ENCODE peak calls at places on chromosomes 2 and 18, in eight cellular contexts. H is AG09319, R is kidney epithelial cell, G is activated B cell treated with CpG ODN at 0.5 μM for 24 hours, F is astrocyte of the cerebellum, J is A549, O is fibroblast of mammary gland, U is LNCaP clone FGC. Z is an unnamed sample.
A peak's percentile ranks its signal among the peaks of the same experiment; 100 is the strongest.

GRCh38 chr2:28908172-28908571 is 13.7 kb downstream of the WDR43 start:
- DNase-seq in F (no peak), R (no peak), U (no peak), H (no peak), O (no peak), J (no peak), G (no peak), Z (no peak)

GRCh38 chr18:79573921-79574491 is 105.6 kb upstream of the CTDP1 start:
- DNase-seq in O (no peak), J (no peak), U (no peak), G (peak; percentile 2), F (no peak), R (no peak), H (no peak), Z (no peak)

GRCh38 chr2:222547108-222547507 is 108.8 kb downstream of the FARSB start:
- DNase-seq in R (no peak), F (no peak), O (no peak), U (no peak), H (no peak), G (no peak), J (no peak), Z (no peak)

GRCh38 chr2:70852824-70853223 is 17.2 kb upstream of the CD207 start:
- DNase-seq in F (no peak), O (no peak), J (no peak), U (no peak), G (no peak), R (no peak), H (no peak), Z (no peak)

GRCh38 chr2:37415128-37415817 is 70.8 kb downstream of the QPCT start:
- DNase-seq in J (no peak), R (no peak), F (peak; percentile 20), O (peak; percentile 45), G (no peak), H (no peak), U (no peak), Z (no peak)

GRCh38 chr2:175004730-175004979 is 526 bp downstream of the CHN1 start:
- DNase-seq in U (no peak), O (no peak), F (no peak), R (no peak), H (no peak), J (peak; percentile 35), G (no peak), Z (peak; percentile 16)

GRCh38 chr2:127052771-127053691 is 53.9 kb downstream of the BIN1 start:
- DNase-seq in O (no peak), R (no peak), H (no peak), F (no peak), G (no peak), U (no peak), J (no peak), Z (no peak)

GRCh38 chr2:71505086-71505769 is 51.9 kb downstream of the DYSF start:
- DNase-seq in R (no peak), G (no peak), H (no peak), U (no peak), O (no peak), J (no peak), F (no peak), Z (no peak)

GRCh38 chr2:216714412-216714775 is 19.0 kb upstream of the IGFBP5 start:
- DNase-seq in R (peak; percentile 63), H (no peak), F (no peak), O (peak; percentile 19), J (no peak), G (no peak), U (no peak), Z (no peak)

DNA sequence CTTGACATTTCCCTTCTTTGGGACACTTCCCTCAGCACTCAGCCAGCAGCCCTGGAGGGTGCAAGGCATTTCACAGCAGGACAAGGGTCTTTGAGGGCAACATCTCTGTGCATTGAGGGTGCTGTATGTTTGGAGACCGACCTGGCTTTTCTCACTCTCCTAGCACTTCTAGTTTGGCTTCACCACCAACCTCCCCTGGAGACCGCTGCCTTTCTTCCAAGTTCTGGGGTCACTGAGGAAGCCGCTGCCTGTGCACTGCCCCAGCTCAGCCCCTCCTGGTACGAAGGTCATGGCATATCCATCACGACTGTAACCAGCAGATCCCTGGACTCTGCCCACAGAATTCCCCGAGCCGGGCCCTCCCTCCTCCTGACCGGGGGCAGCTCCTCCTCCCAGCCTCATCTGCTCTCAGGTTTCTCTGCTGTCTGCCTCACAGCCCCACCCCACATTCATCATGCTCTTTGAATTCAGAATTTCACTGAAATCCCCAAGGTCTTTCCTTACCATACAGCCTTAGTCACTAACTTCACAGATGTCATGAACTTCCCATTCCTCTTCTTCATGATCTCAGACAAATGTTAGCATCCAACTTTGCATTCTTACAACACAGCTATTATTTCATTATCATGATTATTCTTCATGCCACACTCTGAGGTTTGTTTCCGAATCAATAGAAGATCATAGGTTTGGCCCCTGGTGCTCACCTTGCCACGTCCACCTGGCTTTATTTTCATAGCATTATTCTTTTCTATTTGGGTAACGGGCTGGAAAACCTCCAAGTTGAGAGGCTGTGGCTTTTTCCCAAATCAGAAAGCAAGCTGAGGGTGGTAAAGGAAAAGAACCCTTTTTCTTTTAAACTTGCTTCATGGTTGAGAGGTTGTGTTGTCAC is 113.0 kb upstream of the COPS8 start:
- DNase-seq in H (peak; percentile 71), F (no peak), G (no peak), U (no peak), J (peak; percentile 21), O (peak; percentile 94), R (peak; percentile 55), Z (no peak)
- TF ChIP-seq CTCF in H (no peak), F (no peak), G (no peak), U (no peak), J (no peak), O (no peak), R (no peak), Z (no peak)

DNA sequence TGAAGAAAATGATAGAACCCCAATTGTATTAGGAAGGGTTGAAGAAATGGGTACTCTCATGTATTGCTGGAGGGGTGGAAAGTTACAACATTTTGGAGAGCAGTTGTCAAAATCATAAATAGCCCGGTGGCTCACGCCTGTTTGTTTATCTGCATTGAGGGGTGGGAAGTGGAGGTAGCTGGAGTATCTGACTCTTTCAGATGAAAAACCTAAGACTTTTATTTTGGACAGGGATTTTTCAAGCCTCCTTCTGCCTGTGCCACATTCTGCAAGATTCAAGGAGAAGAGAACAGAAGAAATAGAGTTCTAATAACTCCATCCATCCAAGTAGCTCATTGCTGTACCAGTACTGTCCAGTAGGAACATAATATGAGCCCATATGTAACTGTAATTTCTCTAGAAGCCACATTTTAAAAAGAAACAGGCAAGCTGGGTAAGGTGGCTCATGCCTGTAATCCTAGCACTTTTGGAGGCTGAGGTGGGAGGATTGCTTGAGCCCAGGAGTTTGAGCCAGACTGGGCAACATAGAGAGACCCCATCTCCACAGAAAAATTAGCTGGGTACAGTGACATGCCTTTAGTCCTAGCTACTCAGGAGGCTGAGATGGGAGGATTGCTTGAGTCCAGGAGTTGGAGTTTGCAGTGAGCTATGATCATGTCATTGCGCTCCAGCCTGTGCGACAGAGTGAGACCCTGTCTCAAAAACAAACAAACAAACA is 35.5 kb upstream of the NT5DC4 start:
- DNase-seq in J (peak; percentile 40), F (no peak), U (no peak), O (no peak), G (no peak), R (no peak), H (no peak), Z (no peak)
- TF ChIP-seq CTCF in J (no peak), F (peak; percentile 29), U (no peak), O (peak; percentile 26), G (no peak), R (no peak), H (no peak), Z (no peak)

GRCh38 chr2:232877940-232878511 is 8.0 kb downstream of the SNORC start:
- DNase-seq in R (no peak), H (no peak), U (no peak), G (no peak), O (no peak), F (no peak), J (no peak), Z (no peak)

GRCh38 chr2:232876978-232877441 is 6.9 kb downstream of the SNORC start:
- DNase-seq in J (no peak), R (no peak), O (no peak), H (no peak), G (no peak), F (no peak), U (no peak), Z (peak; percentile 54)

GRCh38 chr2:232874677-232875223 is 4.7 kb downstream of the SNORC start:
- DNase-seq in G (no peak), F (no peak), J (no peak), O (no peak), U (no peak), R (no peak), H (no peak), Z (no peak)

GRCh38 chr2:232875256-232876070 is 5.4 kb downstream of the SNORC start:
- DNase-seq in G (no peak), R (no peak), U (no peak), H (no peak), J (no peak), F (no peak), O (no peak), Z (peak; percentile 52)

GRCh38 chr2:232876071-232876977 is 6.3 kb downstream of the SNORC start:
- DNase-seq in H (no peak), U (peak; percentile 31), R (no peak), O (no peak), F (no peak), G (peak; percentile 37), J (peak; percentile 47), Z (peak; percentile 83)
- TF ChIP-seq CTCF in H (peak; percentile 2), U (peak; percentile 36), R (peak; percentile 34), O (no peak), F (peak; percentile 17), G (no peak), J (peak; percentile 18), Z (no peak)

GRCh38 chr2:177717831-177718618 is 325.5 kb downstream of the AGPS start:
- DNase-seq in R (no peak), H (no peak), J (no peak), G (no peak), O (peak; percentile 4), U (no peak), F (no peak), Z (no peak)
- TF ChIP-seq CTCF in R (peak; percentile 7), H (no peak), J (peak; percentile 31), G (no peak), O (peak; percentile 21), U (no peak), F (no peak), Z (peak; percentile 16)

GRCh38 chr2:25273985-25274550 is 67.7 kb downstream of the DNMT3A start:
- DNase-seq in R (no peak), F (no peak), G (no peak), U (no peak), O (no peak), J (no peak), H (no peak), Z (no peak)

GRCh38 chr2:25275575-25275965 is 66.2 kb downstream of the DNMT3A start:
- DNase-seq in J (no peak), F (no peak), U (no peak), O (no peak), H (no peak), G (no peak), R (no peak), Z (no peak)

GRCh38 chr2:25279091-25279651 is 62.6 kb downstream of the DNMT3A start:
- DNase-seq in H (no peak), J (no peak), U (peak; percentile 28), G (peak; percentile 54), O (peak; percentile 38), F (no peak), R (no peak), Z (no peak)

GRCh38 chr2:25274868-25275574 is 66.7 kb downstream of the DNMT3A start:
- DNase-seq in U (no peak), J (no peak), R (no peak), G (peak; percentile 32), O (peak; percentile 25), F (no peak), H (no peak), Z (no peak)

GRCh38 chr2:25276569-25277465 is 64.9 kb downstream of the DNMT3A start:
- DNase-seq in H (no peak), R (no peak), G (peak; percentile 70), F (no peak), J (peak; percentile 26), O (no peak), U (no peak), Z (no peak)
- TF ChIP-seq CTCF in H (peak; percentile 24), R (peak; percentile 68), G (no peak), F (peak; percentile 54), J (peak; percentile 49), O (peak; percentile 37), U (no peak), Z (no peak)